ENCODE peak calls at places on chromosomes 2 and 18, in nine cellular contexts. Q, N, G, T, Z, D, J, U and Y are unnamed samples.

GRCh38 chr2:151669585-151670081 is 64.6 kb downstream of the NEB start:
- DNase-seq in N (no peak), Q (peak), U (no peak), G (no peak), J (no peak), D (no peak), T (no peak), Z (peak), Y (no peak)

GRCh38 chr2:197121756-197122385 is 188.7 kb downstream of the ANKRD44 start:
- DNase-seq in J (no peak), N (no peak), D (no peak), G (no peak), Q (no peak), U (no peak), T (no peak), Z (no peak), Y (no peak)

GRCh38 chr2:233912799-233913423 is 4.3 kb upstream of the TRPM8 start:
- DNase-seq in D (no peak), J (no peak), Z (peak), N (no peak), U (peak), Q (peak), T (no peak), G (no peak), Y (peak)

GRCh38 chr18:61400714-61401113 is 67.5 kb downstream of the CDH20 start:
- DNase-seq in Z (no peak), T (peak), G (no peak), J (no peak), D (no peak), Q (peak), U (peak), N (no peak), Y (no peak)

GRCh38 chr18:74652392-74652988 is 54.8 kb downstream of the ZNF407 start:
- DNase-seq in T (peak), J (no peak), N (no peak), D (no peak), Z (peak), U (peak), G (no peak), Q (peak), Y (no peak)

GRCh38 chr2:113281920-113282746 is 3.4 kb upstream of the PAX8 start:
- DNase-seq in Z (no peak), G (no peak), Q (peak), J (no peak), U (no peak), D (no peak), N (no peak), T (no peak), Y (no peak)

GRCh38 chr2:158600155-158600802 is 143.5 kb downstream of the PKP4 start:
- DNase-seq in G (peak), U (peak), T (peak), Q (peak), N (no peak), D (no peak), J (no peak), Z (no peak), Y (no peak)

GRCh38 chr2:133221398-133221797 is 346.9 kb downstream of the NCKAP5 start:
- DNase-seq in Q (no peak), G (no peak), U (no peak), D (no peak), N (no peak), Z (no peak), J (no peak), T (no peak), Y (no peak)

GRCh38 chr2:143965493-143966164 is 554.3 kb downstream of the ZEB2 start:
- DNase-seq in N (no peak), Q (no peak), D (peak), Z (no peak), T (no peak), U (no peak), J (no peak), G (no peak), Y (no peak)

GRCh38 chr2:238143239-238143951 is 4.9 kb downstream of the KLHL30 start:
- DNase-seq in Z (no peak), G (peak), T (peak), D (no peak), N (peak), Q (peak), J (no peak), U (peak), Y (no peak)

GRCh38 chr2:31404827-31405226 is 9.7 kb downstream of the XDH start:
- DNase-seq in D (peak), T (no peak), J (no peak), Q (no peak), G (no peak), N (no peak), Z (no peak), U (no peak), Y (no peak)

GRCh38 chr2:201924453-201924852 is 109.2 kb upstream of the FZD7 start:
- DNase-seq in Z (no peak), J (no peak), D (no peak), N (no peak), T (no peak), U (no peak), Q (no peak), G (no peak), Y (no peak)

GRCh38 chr2:196558506-196558905 is 81.0 kb upstream of the CCDC150 start:
- DNase-seq in G (no peak), Z (no peak), N (no peak), U (no peak), J (no peak), T (no peak), Q (no peak), D (no peak), Y (no peak)

GRCh38 chr2:160453111-160453820 is 40.3 kb downstream of the RBMS1 start:
- DNase-seq in U (no peak), Q (no peak), J (no peak), Z (no peak), N (no peak), T (no peak), D (no peak), G (no peak), Y (no peak)

GRCh38 chr2:64404002-64404731 is 49.8 kb upstream of the LGALSL start:
- DNase-seq in U (no peak), G (peak), Q (peak), J (peak), Z (peak), N (peak), D (peak), T (no peak), Y (peak)

DNA sequence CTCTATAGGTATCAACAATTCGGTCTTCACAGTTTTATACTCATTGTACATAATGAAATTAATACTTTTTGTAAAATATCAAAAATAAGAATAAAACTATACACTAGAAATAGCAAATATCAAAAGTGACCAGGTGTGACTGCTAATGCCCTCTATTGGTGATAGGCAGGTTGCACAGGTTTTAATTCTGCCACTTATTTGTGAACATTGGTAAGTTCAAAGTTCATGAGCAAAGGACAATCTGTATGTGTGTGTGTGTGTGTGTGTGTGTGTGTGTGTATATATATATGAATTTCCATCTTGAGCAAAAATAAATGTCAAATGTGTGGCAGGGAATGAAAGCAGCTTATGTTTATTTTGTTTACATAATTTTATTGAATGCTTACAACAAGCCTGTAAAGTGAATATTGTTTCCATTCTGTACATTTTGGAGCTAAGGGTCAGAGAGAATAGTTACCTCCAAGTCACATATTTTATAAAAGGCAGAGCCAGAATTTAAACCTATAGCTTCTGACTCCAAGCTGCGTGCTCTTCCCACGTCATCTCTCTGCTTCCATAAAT is 537.4 kb downstream of the CPS1 start:
- DNase-seq in U (no peak), Q (no peak), G (no peak), D (no peak), N (no peak), J (no peak), T (no peak), Z (peak), Y (no peak)
- TF ChIP-seq CTCF in U (peak), Q (no peak), G (peak), D (peak), N (no peak), J (peak), T (peak), Z (peak), Y (peak)

GRCh38 chr2:20555954-20556353 is 94.9 kb downstream of the HS1BP3 start:
- DNase-seq in Z (no peak), T (no peak), Q (no peak), J (no peak), N (no peak), U (no peak), G (no peak), D (no peak), Y (no peak)
- TF ChIP-seq CTCF in Z (no peak), T (no peak), Q (no peak), J (no peak), N (no peak), U (no peak), G (no peak), D (no peak), Y (no peak)

GRCh38 chr18:24370120-24370519 is 27.5 kb downstream of the OSBPL1A start:
- DNase-seq in Z (no peak), Q (no peak), U (no peak), N (no peak), T (no peak), J (peak), G (no peak), D (peak), Y (no peak)
- TF ChIP-seq CTCF in Z (no peak), Q (no peak), U (no peak), N (no peak), T (no peak), J (no peak), G (no peak), D (no peak), Y (no peak)

GRCh38 chr2:76958749-76959148 is 563.4 kb downstream of the LRRTM4 start:
- DNase-seq in U (no peak), T (no peak), N (no peak), G (no peak), J (no peak), Z (peak), D (no peak), Q (peak), Y (no peak)

DNA sequence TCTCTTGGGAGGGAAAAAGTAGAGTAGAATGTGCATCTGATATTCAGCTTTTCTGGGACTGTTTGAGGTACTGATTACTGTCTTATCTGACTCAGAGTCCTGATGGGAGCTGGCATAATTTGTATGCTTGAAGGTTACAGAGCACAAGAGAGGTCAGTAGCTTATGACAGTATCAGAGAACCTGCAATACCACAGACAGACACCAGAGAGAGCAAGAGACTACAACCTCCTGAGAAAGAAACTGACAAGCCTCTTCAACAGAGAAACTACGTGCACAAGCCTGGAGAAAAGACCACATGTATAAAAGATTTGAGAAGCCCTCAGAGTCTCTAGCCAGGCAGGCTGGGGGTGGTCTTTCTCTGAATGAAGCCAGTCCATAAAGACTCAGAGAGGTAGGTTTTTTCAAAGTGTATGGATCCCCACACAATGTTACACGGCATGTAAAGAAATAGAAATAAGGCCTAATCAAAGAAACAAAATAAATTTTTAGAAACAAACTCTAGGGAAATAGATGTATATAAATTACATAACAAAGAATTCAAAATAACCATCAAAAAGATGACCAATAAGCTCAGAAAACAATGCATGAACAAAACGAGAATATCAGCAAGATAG is 568.3 kb downstream of the LRRTM4 start:
- DNase-seq in Z (peak), Q (peak), N (no peak), D (peak), G (no peak), J (no peak), T (no peak), U (no peak), Y (no peak)
- TF ChIP-seq CTCF in Z (peak), Q (peak), N (no peak), D (peak), G (peak), J (peak), T (no peak), U (peak), Y (peak)

GRCh38 chr18:45571714-45572113 is 43.6 kb upstream of the SLC14A2 start:
- DNase-seq in G (no peak), N (no peak), T (no peak), D (no peak), Z (peak), J (no peak), Q (no peak), U (no peak), Y (no peak)
- TF ChIP-seq CTCF in G (no peak), N (no peak), T (peak), D (no peak), Z (peak), J (peak), Q (peak), U (peak), Y (peak)

GRCh38 chr2:23002234-23002633 is 382.7 kb upstream of the KLHL29 start:
- DNase-seq in T (no peak), N (no peak), Z (peak), Q (no peak), J (no peak), G (no peak), U (no peak), D (no peak), Y (no peak)
- TF ChIP-seq CTCF in T (no peak), N (no peak), Z (peak), Q (no peak), J (no peak), G (no peak), U (no peak), D (peak), Y (peak)

DNA sequence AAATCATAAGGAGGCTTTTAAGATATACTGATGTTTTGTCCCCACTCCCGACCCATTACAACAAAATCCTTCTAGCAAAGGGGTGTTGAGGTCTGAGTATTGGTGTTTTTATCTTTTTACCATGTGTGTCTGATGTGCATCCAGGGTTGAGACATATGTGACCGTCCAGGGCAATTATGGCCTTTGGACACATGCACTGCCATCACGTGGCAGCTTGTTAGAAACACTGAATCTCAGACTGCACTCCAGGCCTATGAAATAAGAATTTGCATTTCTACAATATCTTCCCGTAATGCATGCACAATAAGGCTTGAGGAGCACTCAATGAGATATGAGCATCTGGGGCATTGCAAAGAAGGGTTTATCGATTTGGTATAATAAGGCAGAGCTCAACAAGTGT is 235.1 kb upstream of the ZNF804A start:
- DNase-seq in Z (no peak), U (no peak), D (no peak), Q (no peak), T (no peak), J (no peak), G (no peak), N (no peak), Y (no peak)
- TF ChIP-seq CTCF in Z (no peak), U (no peak), D (no peak), Q (no peak), T (no peak), J (no peak), G (no peak), N (no peak), Y (no peak)